ENCODE peak calls at places on chromosomes 4 and X, in six cellular contexts. I, L, G, X, K and N are unnamed samples.

GRCh38 chrX:53682885-53683555 is 3.5 kb downstream of the HUWE1 start:
- DNase-seq in K (peak; percentile 19), L (peak; percentile 57), I (no peak), G (peak; percentile 42), X (no peak), N (no peak)

GRCh38 chr4:120008957-120009356 is 57.7 kb downstream of the MAD2L1 start:
- DNase-seq in X (no peak), L (no peak), K (no peak), I (no peak), G (no peak), N (no peak)

GRCh38 chr4:130306566-130306965 is 1210.6 kb downstream of the C4orf33 start:
- DNase-seq in G (peak; percentile 18), L (no peak), K (no peak), I (no peak), X (no peak), N (no peak)

GRCh38 chrX:10381218-10381617 is 224.4 kb downstream of the CLCN4 start:
- DNase-seq in G (no peak), X (no peak), L (peak; percentile 70), I (no peak), K (no peak), N (no peak)

GRCh38 chr4:93203708-93204107 is 624.8 kb upstream of the ATOH1 start:
- DNase-seq in K (no peak), L (no peak), X (no peak), I (no peak), G (no peak), N (no peak)

GRCh38 chr4:23631255-23631950 is 258.4 kb downstream of the PPARGC1A start:
- DNase-seq in G (no peak), L (no peak), X (no peak), I (no peak), K (no peak), N (no peak)

GRCh38 chrX:109855501-109855900 is 122.4 kb upstream of the ACSL4 start:
- DNase-seq in K (no peak), G (no peak), I (no peak), L (no peak), X (no peak), N (no peak)

GRCh38 chr4:38743866-38744265 is 38.9 kb downstream of the TLR10 start:
- DNase-seq in L (no peak), K (no peak), I (no peak), X (no peak), G (no peak), N (no peak)

GRCh38 chr4:38072578-38072977 is 112.4 kb downstream of the PTTG2 start:
- DNase-seq in I (no peak), G (no peak), X (no peak), L (no peak), K (no peak), N (no peak)

GRCh38 chrX:69504626-69505612 is 793 bp downstream of the NALF2 start:
- DNase-seq in I (no peak), G (no peak), L (no peak), K (no peak), X (no peak), N (no peak)

GRCh38 chr4:139773560-139774318 is 108.1 kb downstream of the MGST2 start:
- DNase-seq in I (no peak), X (no peak), L (no peak), K (no peak), G (no peak), N (peak; percentile 33)

GRCh38 chr4:54152846-54153600 is 53.1 kb downstream of the GSX2 start:
- DNase-seq in K (no peak), I (peak; percentile 41), X (no peak), G (no peak), L (peak; percentile 94), N (no peak)

GRCh38 chrX:110418857-110419249 is 60.2 kb downstream of the RTL9 start:
- DNase-seq in L (no peak), K (no peak), X (no peak), I (no peak), G (peak; percentile 39), N (no peak)

GRCh38 chrX:153653556-153653955 is 6.6 kb downstream of the DUSP9 start:
- DNase-seq in I (no peak), X (no peak), K (no peak), L (no peak), G (no peak), N (no peak)

GRCh38 chrX:65750674-65751469 is 83.4 kb downstream of the MSN start:
- DNase-seq in X (no peak), G (no peak), K (no peak), L (no peak), I (no peak), N (no peak)

DNA sequence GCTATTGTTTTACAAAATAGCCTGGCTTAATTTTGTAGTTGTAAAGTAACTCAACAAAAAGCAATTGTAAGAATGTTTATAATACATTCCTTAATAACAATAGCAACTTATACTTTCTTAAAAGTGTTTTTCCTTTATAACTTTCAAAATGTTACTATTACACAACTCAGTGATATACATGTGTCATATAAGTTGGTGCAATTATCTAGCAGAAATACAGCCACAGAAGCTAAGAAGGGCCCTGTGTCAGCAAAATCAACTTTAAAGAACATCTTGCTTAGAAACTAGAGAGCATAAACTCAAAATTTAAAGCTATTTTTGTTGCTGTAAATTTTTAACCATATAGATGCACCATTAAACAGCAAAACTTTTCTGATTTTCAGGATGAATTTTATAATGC is 41.4 kb upstream of the MAB21L2 start:
- DNase-seq in G (no peak), X (no peak), K (no peak), L (no peak), I (no peak), N (no peak)
- H3K27me3 ChIP-seq in G (no peaks in the 10 kb centered on the region), X (no peaks in the 10 kb centered on the region), K (no peaks in the 10 kb centered on the region), L (no peaks in the 10 kb centered on the region), I (no peaks in the 10 kb centered on the region), N (no peaks in the 10 kb centered on the region)

DNA sequence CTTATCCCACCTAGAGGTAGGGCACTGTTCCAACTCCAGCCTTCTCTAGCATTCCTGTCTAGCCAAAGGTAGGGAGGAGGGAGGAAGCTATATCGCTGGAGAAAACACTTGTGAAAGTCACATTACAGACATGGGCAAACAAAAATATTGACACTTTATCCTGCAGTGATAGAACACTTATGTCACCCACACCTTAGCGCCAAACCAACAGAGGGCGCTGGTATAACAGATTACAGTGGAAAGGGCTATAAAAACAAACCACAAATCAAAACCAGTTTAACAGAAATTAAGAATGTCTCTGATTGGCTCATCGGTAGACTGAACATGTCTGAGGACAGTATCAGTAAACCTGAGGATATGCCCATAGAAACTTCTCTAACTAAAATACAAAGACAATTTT is 451.3 kb downstream of the TLL1 start:
- DNase-seq in X (no peak), K (no peak), I (no peak), G (peak; percentile 70), L (peak; percentile 15), N (no peak)
- TF ChIP-seq CTCF in X (no peak), K (no peak), I (peak; percentile 57), G (peak; percentile 68), L (peak; percentile 63), N (no peak)

GRCh38 chr4:147815741-147816140 is 83.9 kb downstream of the ARHGAP10 start:
- DNase-seq in L (no peak), G (no peak), K (no peak), X (no peak), I (no peak), N (no peak)
- H3K27me3 ChIP-seq in L (no peaks in the 10 kb centered on the region), G (no peaks in the 10 kb centered on the region), K (no peaks in the 10 kb centered on the region), X (no peaks in the 10 kb centered on the region), I (no peaks in the 10 kb centered on the region), N (no peaks in the 10 kb centered on the region)

DNA sequence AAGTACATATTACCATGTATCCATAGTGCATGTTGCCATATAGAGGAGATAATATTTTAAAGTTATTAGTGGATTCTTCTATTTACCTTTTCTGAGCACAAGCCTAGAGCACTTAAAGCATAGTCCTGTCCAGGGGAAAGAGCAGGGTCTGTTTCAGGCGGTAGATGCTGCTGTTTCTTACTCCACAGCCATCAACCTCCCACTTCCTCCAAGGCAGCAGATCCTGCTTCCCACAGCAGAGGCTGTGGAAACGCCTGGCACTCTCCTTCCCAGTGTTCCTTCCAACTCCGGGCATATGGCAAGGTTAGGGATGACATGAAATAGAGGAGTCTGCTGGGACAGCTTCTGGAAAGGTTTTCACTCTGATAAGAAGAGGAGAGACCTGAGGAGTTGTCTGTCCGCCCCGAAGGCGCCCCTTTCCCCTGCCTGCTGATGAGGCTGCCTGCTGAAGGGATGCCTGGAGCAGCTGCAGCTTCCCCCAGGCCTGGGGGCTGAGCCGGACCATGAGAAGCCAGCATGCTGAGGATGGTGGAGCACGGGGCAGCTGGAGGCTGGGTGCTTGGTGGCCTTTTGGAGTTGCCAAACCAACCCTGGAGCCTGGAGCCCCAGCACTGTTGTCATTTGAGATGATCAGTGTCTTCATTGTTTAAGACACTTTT is 43.9 kb upstream of the SLC25A4 start:
- DNase-seq in I (no peak), X (no peak), K (no peak), L (no peak), G (no peak), N (no peak)
- TF ChIP-seq CTCF in I (no peak), X (no peak), K (no peak), L (no peak), G (no peak), N (no peak)

GRCh38 chr4:6256141-6256540 is 13.5 kb upstream of the WFS1 start:
- DNase-seq in G (no peak), I (no peak), L (no peak), X (no peak), K (no peak), N (no peak)

GRCh38 chr4:6257243-6258025 is 12.2 kb upstream of the WFS1 start:
- DNase-seq in K (no peak), G (no peak), X (no peak), I (no peak), L (no peak), N (no peak)

GRCh38 chr4:6258741-6259140 is 10.9 kb upstream of the WFS1 start:
- DNase-seq in X (no peak), K (no peak), L (no peak), I (no peak), G (no peak), N (no peak)

GRCh38 chr4:6259886-6260285 is 9.8 kb upstream of the WFS1 start:
- DNase-seq in I (no peak), G (no peak), X (no peak), L (no peak), K (no peak), N (no peak)

GRCh38 chr4:6258026-6258360 is 11.7 kb upstream of the WFS1 start:
- DNase-seq in X (no peak), I (no peak), L (no peak), K (no peak), G (no peak), N (no peak)
- H3K27me3 ChIP-seq in X (no peaks in the 10 kb centered on the region), I (peaks cover 6% of the 10 kb centered on the region), L (no peaks in the 10 kb centered on the region), K (peaks cover 2% of the 10 kb centered on the region), G (no peaks in the 10 kb centered on the region), N (no peaks in the 10 kb centered on the region)

GRCh38 chr4:176563591-176563990 is 229.1 kb downstream of the VEGFC start:
- DNase-seq in G (peak; percentile 27), X (no peak), L (no peak), K (no peak), I (no peak), N (no peak)
- TF ChIP-seq CTCF in G (peak; percentile 36), X (no peak), L (peak; percentile 38), K (peak; percentile 18), I (peak; percentile 4), N (peak; percentile 22)

DNA sequence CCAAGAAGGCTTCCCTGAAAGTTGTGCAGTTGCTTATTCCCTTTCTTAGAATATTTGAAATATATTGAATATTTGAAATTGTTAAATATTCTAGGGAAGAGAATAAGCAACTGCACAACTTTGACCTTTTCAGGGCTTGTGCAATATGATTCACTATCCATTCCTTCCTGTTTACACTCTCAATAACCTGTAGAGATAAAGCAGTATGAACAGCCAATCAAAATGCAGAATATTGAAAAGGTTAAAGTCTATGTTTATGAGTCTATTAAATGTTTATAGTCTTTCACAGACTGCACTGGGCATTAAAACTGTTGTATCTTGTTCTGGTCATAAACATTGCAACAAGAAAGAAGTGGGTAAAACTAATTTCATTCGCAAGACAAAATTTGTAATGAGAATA is 13.8 kb downstream of the POU3F4 start:
- DNase-seq in G (no peak), K (no peak), X (no peak), I (no peak), L (no peak), N (no peak)
- H3K27me3 ChIP-seq in G (peaks cover 41% of the 10 kb centered on the region), K (no peaks in the 10 kb centered on the region), X (no peaks in the 10 kb centered on the region), I (no peaks in the 10 kb centered on the region), L (no peaks in the 10 kb centered on the region), N (no peaks in the 10 kb centered on the region)